ENCODE peak calls at places on chromosomes 16 and 17, in ten cellular contexts. L is left ventricle myocardium inferior; A is right lobe of liver; X is lower lobe of right lung; T is psoas muscle; O is CD8-positive, alpha-beta T cell; C is heart right ventricle; W is upper lobe of left lung; S is mucosa of descending colon; V is HCT116. M is an unnamed sample. For H3K4me1, the result is how much of the 10 kb centered on the place peaks cover.

GRCh38 chr16:31206776-31207175 is 4.2 kb upstream of the PYCARD start:
- DNase-seq in O (no peak), W (no peak), V (no peak), T (no peak), X (no peak), A (no peak), S (no peak), L (no peak), C (no peak), M (no peak)

GRCh38 chr17:76561332-76561731 is 21.5 kb downstream of the PRCD start:
- DNase-seq in O (no peak), X (no peak), S (no peak), C (no peak), W (no peak), T (no peak), A (no peak), V (no peak), L (no peak), M (no peak)

GRCh38 chr17:13925579-13925978 is 143.7 kb upstream of the COX10 start:
- DNase-seq in W (no peak), O (no peak), A (no peak), C (no peak), S (no peak), L (no peak), T (no peak), V (no peak), X (no peak), M (no peak)

GRCh38 chr16:11038777-11039176 is 94.4 kb downstream of the CLEC16A start:
- DNase-seq in X (no peak), T (no peak), O (no peak), V (no peak), W (no peak), C (no peak), S (no peak), L (no peak), A (no peak), M (no peak)

GRCh38 chr16:23629516-23629915 is 11.6 kb downstream of the PALB2 start:
- DNase-seq in C (no peak), V (no peak), S (no peak), A (no peak), L (no peak), O (no peak), T (no peak), W (no peak), X (no peak), M (no peak)

GRCh38 chr16:4414187-4414909 is 2.0 kb downstream of the CORO7 start:
- DNase-seq in W (no peak), X (no peak), L (no peak), A (no peak), O (peak), C (no peak), T (no peak), S (peak), V (no peak), M (no peak)

GRCh38 chr17:79464310-79465010 is 146.4 kb downstream of the RBFOX3 start:
- DNase-seq in C (no peak), O (no peak), X (no peak), S (no peak), T (no peak), A (no peak), L (no peak), W (no peak), V (no peak), M (no peak)

GRCh38 chr16:87140211-87141200 is 176.7 kb downstream of the C16orf95 start:
- DNase-seq in C (no peak), X (no peak), L (no peak), W (no peak), S (no peak), V (no peak), T (no peak), O (no peak), A (no peak), M (peak)

GRCh38 chr17:17546399-17547185 is 44.9 kb downstream of the PEMT start:
- DNase-seq in L (peak), S (no peak), V (no peak), O (no peak), A (no peak), T (peak), W (no peak), X (no peak), C (no peak), M (no peak)

GRCh38 chr17:58595194-58595792 is 80.9 kb upstream of the MTMR4 start:
- DNase-seq in C (no peak), O (no peak), W (no peak), V (peak), L (no peak), A (no peak), X (no peak), T (no peak), S (no peak), M (no peak)

GRCh38 chr16:56974549-56975300 is 13.0 kb downstream of the CETP start:
- DNase-seq in W (no peak), S (no peak), L (no peak), X (no peak), T (no peak), A (no peak), O (no peak), V (no peak), C (no peak), M (no peak)

GRCh38 chr16:2163211-2163881 is 7.8 kb downstream of the TRAF7 start:
- DNase-seq in V (no peak), X (no peak), T (no peak), S (peak), L (no peak), W (no peak), O (no peak), C (no peak), A (no peak), M (no peak)

GRCh38 chr16:2161911-2162310 is 6.3 kb downstream of the TRAF7 start:
- DNase-seq in W (no peak), L (no peak), X (no peak), C (no peak), T (no peak), S (no peak), O (no peak), V (no peak), A (no peak), M (no peak)

GRCh38 chr16:2162676-2163118 is 7.1 kb downstream of the TRAF7 start:
- DNase-seq in W (no peak), X (no peak), L (no peak), C (no peak), A (no peak), O (no peak), T (no peak), V (no peak), S (no peak), M (no peak)

GRCh38 chr16:2159052-2159838 is 3.7 kb downstream of the TRAF7 start:
- DNase-seq in L (no peak), O (no peak), A (peak), S (peak), W (no peak), T (peak), X (no peak), C (peak), V (no peak), M (peak)

DNA sequence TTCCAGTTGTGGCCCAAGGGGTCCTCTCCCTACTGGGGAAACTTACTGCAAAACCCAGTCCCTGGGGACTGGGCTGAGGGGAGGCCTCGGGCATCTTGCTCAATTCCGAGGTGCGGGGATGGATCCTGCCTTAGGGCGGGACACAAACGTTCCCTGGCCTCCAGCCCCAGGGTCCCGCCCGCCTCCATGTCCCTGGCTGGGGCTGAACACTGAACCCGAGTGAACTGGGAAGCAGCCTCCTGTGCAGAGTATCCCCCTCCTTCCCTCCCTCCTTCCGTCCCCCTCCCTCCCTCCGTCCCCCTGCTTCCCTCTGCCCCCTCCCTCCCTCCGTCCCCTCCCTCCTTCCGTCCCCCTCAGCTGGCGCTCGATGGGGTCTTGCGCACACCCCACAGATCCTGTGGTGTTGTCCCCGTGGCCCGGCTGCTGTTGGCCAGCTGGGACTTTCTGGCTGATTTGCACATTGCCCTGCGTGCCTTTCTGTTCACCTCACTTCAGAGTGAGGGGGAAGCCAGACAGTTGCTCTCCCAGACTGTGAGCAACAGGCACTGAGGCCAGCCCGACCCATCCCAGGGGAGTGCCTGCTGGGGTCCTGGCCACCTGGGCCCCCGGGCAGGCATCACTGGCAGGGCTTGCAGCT is 5.5 kb downstream of the TRAF7 start:
- DNase-seq in L (peak), S (no peak), O (no peak), A (no peak), T (peak), W (no peak), X (no peak), C (peak), V (no peak), M (no peak)
- H3K4me1 ChIP-seq in L (half or more), S (half or more), O (under half), A (under half), T (under half), W (half or more), X (half or more), C (under half), V (half or more), M (under half)

GRCh38 chr16:71732587-71732986 is 8.1 kb upstream of the PHLPP2 start:
- DNase-seq in A (no peak), W (no peak), V (no peak), X (no peak), S (no peak), C (no peak), T (no peak), L (no peak), O (no peak), M (no peak)
- TF ChIP-seq CTCF in A (no peak), W (no peak), V (no peak), X (no peak), S (no peak), C (no peak), T (no peak), L (no peak), O (no peak), M (no peak)

GRCh38 chr16:85324506-85324905 is 212.2 kb upstream of the CIBAR2 start:
- DNase-seq in A (no peak), C (no peak), V (no peak), O (no peak), T (no peak), X (no peak), W (no peak), S (no peak), L (no peak), M (no peak)
- H3K4me1 ChIP-seq in A (under half), C (under half), V (under half), O (under half), T (under half), X (under half), W (under half), S (under half), L (half or more), M (under half)

GRCh38 chr16:3264137-3265036 is 8.0 kb upstream of the MEFV start:
- DNase-seq in A (peak), V (peak), S (peak), L (peak), C (peak), W (peak), O (peak), X (peak), T (peak), M (peak)
- TF ChIP-seq CTCF in A (no peak), V (no peak), S (no peak), L (peak), C (peak), W (no peak), O (no peak), X (peak), T (peak), M (no peak)

GRCh38 chr16:27729516-27730304 is 179.8 kb downstream of the KATNIP start:
- DNase-seq in W (peak), V (no peak), X (peak), S (peak), L (no peak), C (peak), O (no peak), A (no peak), T (peak), M (no peak)
- H3K4me1 ChIP-seq in W (under half), V (under half), X (under half), S (under half), L (under half), C (under half), O (under half), A (under half), T (under half), M (under half)

GRCh38 chr17:73021771-73022170 is 70.7 kb downstream of the SLC39A11 start:
- DNase-seq in W (no peak), X (no peak), L (no peak), C (no peak), S (no peak), A (no peak), T (no peak), O (no peak), V (no peak), M (no peak)
- TF ChIP-seq CTCF in W (no peak), X (no peak), L (no peak), C (no peak), S (no peak), A (no peak), T (no peak), O (no peak), V (no peak), M (no peak)

M was measured in ascending aorta.